ENCODE peak calls at places on chromosome 20, in seven cellular contexts. One of them, this sample, is unnamed.

GRCh38 chr20:6818033-6818808 is 50.7 kb downstream of the BMP2 start:
- DNase-seq in fibroblast of the aortic adventitia: peak
- DNase-seq in progenitor cell of endocrine pancreas: no peak
- DNase-seq in IMR-90: no peak
- DNase-seq in tibial nerve: no peak
- DNase-seq in A549: no peak
- DNase-seq in thoracic aorta: no peak
- DNase-seq in this sample: no peak

GRCh38 chr20:64064145-64064698 is 1.2 kb downstream of the TCEA2 start:
- DNase-seq in fibroblast of the aortic adventitia: peak
- DNase-seq in progenitor cell of endocrine pancreas: no peak
- DNase-seq in IMR-90: peak
- DNase-seq in tibial nerve: no peak
- DNase-seq in A549: peak
- DNase-seq in thoracic aorta: no peak
- DNase-seq in this sample: peak

GRCh38 chr20:58891076-58891685 is 38.7 kb downstream of the GNAS start:
- DNase-seq in fibroblast of the aortic adventitia: peak
- DNase-seq in progenitor cell of endocrine pancreas: peak
- DNase-seq in IMR-90: peak
- DNase-seq in tibial nerve: peak
- DNase-seq in A549: peak
- DNase-seq in thoracic aorta: no peak
- DNase-seq in this sample: peak

GRCh38 chr20:25750765-25751696 is 54.4 kb upstream of the ZNF337 start:
- DNase-seq in fibroblast of the aortic adventitia: peak
- DNase-seq in progenitor cell of endocrine pancreas: no peak
- DNase-seq in IMR-90: peak
- DNase-seq in tibial nerve: peak
- DNase-seq in A549: peak
- DNase-seq in thoracic aorta: no peak
- DNase-seq in this sample: peak

GRCh38 chr20:7980332-7981046 is 39.1 kb downstream of the TMX4 start:
- DNase-seq in fibroblast of the aortic adventitia: peak
- DNase-seq in progenitor cell of endocrine pancreas: no peak
- DNase-seq in IMR-90: peak
- DNase-seq in tibial nerve: no peak
- DNase-seq in A549: peak
- DNase-seq in thoracic aorta: no peak
- DNase-seq in this sample: peak

GRCh38 chr20:23049933-23050838 is 714 bp upstream of the THBD start:
- DNase-seq in fibroblast of the aortic adventitia: no peak
- DNase-seq in progenitor cell of endocrine pancreas: peak
- DNase-seq in IMR-90: no peak
- DNase-seq in tibial nerve: no peak
- DNase-seq in A549: peak
- DNase-seq in thoracic aorta: no peak
- DNase-seq in this sample: peak

GRCh38 chr20:40821438-40821837 is 132.4 kb upstream of the MAFB start:
- DNase-seq in fibroblast of the aortic adventitia: no peak
- DNase-seq in progenitor cell of endocrine pancreas: no peak
- DNase-seq in IMR-90: no peak
- DNase-seq in tibial nerve: no peak
- DNase-seq in A549: no peak
- DNase-seq in thoracic aorta: no peak
- DNase-seq in this sample: no peak

GRCh38 chr20:57685134-57685851 is 24.5 kb downstream of the PMEPA1 start:
- DNase-seq in fibroblast of the aortic adventitia: no peak
- DNase-seq in progenitor cell of endocrine pancreas: no peak
- DNase-seq in IMR-90: no peak
- DNase-seq in tibial nerve: no peak
- DNase-seq in A549: no peak
- DNase-seq in thoracic aorta: no peak
- DNase-seq in this sample: peak

DNA sequence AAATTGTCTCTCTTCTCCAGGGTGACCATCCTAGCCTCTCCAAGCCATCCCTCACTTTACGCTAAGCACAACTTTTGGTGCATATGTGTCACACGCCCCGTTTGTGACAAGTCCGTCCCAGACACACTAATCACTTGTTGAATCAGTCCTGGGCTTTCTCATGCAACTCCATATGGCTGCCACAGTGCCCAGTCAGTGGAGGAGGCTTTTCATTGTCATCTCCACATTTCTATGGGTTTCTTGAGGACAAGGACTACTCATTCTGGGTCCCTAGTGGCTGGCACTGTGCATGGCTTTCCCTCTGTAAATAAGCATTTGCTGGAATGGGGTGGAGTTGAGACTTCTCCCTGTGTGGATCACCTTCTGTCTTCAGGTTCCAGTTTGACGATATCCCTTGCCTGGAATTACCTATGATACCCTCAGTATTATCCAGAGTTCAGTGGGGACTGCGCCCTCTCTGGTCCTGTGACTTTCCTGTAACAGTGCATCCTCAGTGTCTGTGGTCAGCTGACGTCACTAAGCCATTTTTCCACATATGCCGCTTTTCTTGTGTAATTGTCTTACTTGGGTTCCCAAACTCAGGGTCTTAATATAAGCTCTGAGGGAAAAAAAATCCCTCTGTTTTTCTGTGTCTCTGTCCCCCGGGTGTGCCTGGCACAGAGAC is 59.8 kb upstream of the MYL9 start:
- DNase-seq in fibroblast of the aortic adventitia: no peak
- DNase-seq in progenitor cell of endocrine pancreas: no peak
- DNase-seq in IMR-90: no peak
- DNase-seq in tibial nerve: no peak
- DNase-seq in A549: no peak
- DNase-seq in thoracic aorta: no peak
- DNase-seq in this sample: no peak
- TF ChIP-seq CTCF in fibroblast of the aortic adventitia: peak
- TF ChIP-seq CTCF in progenitor cell of endocrine pancreas: no peak
- TF ChIP-seq CTCF in IMR-90: no peak
- TF ChIP-seq CTCF in tibial nerve: no peak
- TF ChIP-seq CTCF in A549: no peak
- TF ChIP-seq CTCF in thoracic aorta: peak
- TF ChIP-seq CTCF in this sample: no peak

GRCh38 chr20:32576560-32576959 is 8.6 kb downstream of the NOL4L start:
- DNase-seq in fibroblast of the aortic adventitia: no peak
- DNase-seq in progenitor cell of endocrine pancreas: no peak
- DNase-seq in IMR-90: no peak
- DNase-seq in tibial nerve: no peak
- DNase-seq in A549: no peak
- DNase-seq in thoracic aorta: no peak
- DNase-seq in this sample: no peak

GRCh38 chr20:32578840-32579239 is 6.3 kb downstream of the NOL4L start:
- DNase-seq in fibroblast of the aortic adventitia: no peak
- DNase-seq in progenitor cell of endocrine pancreas: no peak
- DNase-seq in IMR-90: no peak
- DNase-seq in tibial nerve: no peak
- DNase-seq in A549: no peak
- DNase-seq in thoracic aorta: no peak
- DNase-seq in this sample: no peak

GRCh38 chr20:32575805-32576204 is 9.3 kb downstream of the NOL4L start:
- DNase-seq in fibroblast of the aortic adventitia: no peak
- DNase-seq in progenitor cell of endocrine pancreas: no peak
- DNase-seq in IMR-90: no peak
- DNase-seq in tibial nerve: no peak
- DNase-seq in A549: no peak
- DNase-seq in thoracic aorta: no peak
- DNase-seq in this sample: no peak

GRCh38 chr20:32577657-32578056 is 7.5 kb downstream of the NOL4L start:
- DNase-seq in fibroblast of the aortic adventitia: peak
- DNase-seq in progenitor cell of endocrine pancreas: no peak
- DNase-seq in IMR-90: no peak
- DNase-seq in tibial nerve: no peak
- DNase-seq in A549: no peak
- DNase-seq in thoracic aorta: no peak
- DNase-seq in this sample: no peak

GRCh38 chr20:32577023-32577422 is 8.1 kb downstream of the NOL4L start:
- DNase-seq in fibroblast of the aortic adventitia: no peak
- DNase-seq in progenitor cell of endocrine pancreas: no peak
- DNase-seq in IMR-90: no peak
- DNase-seq in tibial nerve: no peak
- DNase-seq in A549: no peak
- DNase-seq in thoracic aorta: no peak
- DNase-seq in this sample: no peak
- TF ChIP-seq CTCF in fibroblast of the aortic adventitia: peak
- TF ChIP-seq CTCF in progenitor cell of endocrine pancreas: peak
- TF ChIP-seq CTCF in IMR-90: peak
- TF ChIP-seq CTCF in tibial nerve: no peak
- TF ChIP-seq CTCF in A549: no peak
- TF ChIP-seq CTCF in thoracic aorta: no peak
- TF ChIP-seq CTCF in this sample: peak

DNA sequence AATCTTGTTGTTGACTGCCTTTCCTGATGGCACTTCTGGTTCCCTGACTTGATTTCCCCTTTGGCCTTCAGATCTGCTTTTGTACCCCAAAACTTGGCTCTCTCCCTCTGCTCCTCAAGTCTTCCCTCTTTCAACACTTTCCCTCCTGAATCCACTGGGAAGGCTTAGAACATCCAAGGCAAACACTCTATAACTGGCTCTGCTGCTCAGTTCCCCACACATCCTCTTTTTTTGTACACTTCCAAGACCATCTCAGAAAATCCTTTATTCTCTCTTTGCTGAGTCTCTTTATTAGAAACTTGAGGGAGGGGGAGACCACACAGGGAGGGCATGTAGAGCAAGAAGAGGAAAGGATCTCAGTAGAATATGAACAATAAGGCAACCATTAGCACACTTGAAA is 354.1 kb downstream of the KIF16B start:
- DNase-seq in fibroblast of the aortic adventitia: no peak
- DNase-seq in progenitor cell of endocrine pancreas: no peak
- DNase-seq in IMR-90: no peak
- DNase-seq in tibial nerve: no peak
- DNase-seq in A549: no peak
- DNase-seq in thoracic aorta: no peak
- DNase-seq in this sample: no peak
- TF ChIP-seq CTCF in fibroblast of the aortic adventitia: no peak
- TF ChIP-seq CTCF in progenitor cell of endocrine pancreas: no peak
- TF ChIP-seq CTCF in IMR-90: no peak
- TF ChIP-seq CTCF in tibial nerve: no peak
- TF ChIP-seq CTCF in A549: no peak
- TF ChIP-seq CTCF in thoracic aorta: no peak
- TF ChIP-seq CTCF in this sample: no peak

GRCh38 chr20:21801193-21801592 is 95.7 kb downstream of the PAX1 start:
- DNase-seq in fibroblast of the aortic adventitia: no peak
- DNase-seq in progenitor cell of endocrine pancreas: no peak
- DNase-seq in IMR-90: no peak
- DNase-seq in tibial nerve: no peak
- DNase-seq in A549: no peak
- DNase-seq in thoracic aorta: no peak
- DNase-seq in this sample: no peak

GRCh38 chr20:21798384-21798783 is 92.9 kb downstream of the PAX1 start:
- DNase-seq in fibroblast of the aortic adventitia: no peak
- DNase-seq in progenitor cell of endocrine pancreas: no peak
- DNase-seq in IMR-90: no peak
- DNase-seq in tibial nerve: no peak
- DNase-seq in A549: no peak
- DNase-seq in thoracic aorta: no peak
- DNase-seq in this sample: no peak

GRCh38 chr20:21796059-21796458 is 90.6 kb downstream of the PAX1 start:
- DNase-seq in fibroblast of the aortic adventitia: no peak
- DNase-seq in progenitor cell of endocrine pancreas: no peak
- DNase-seq in IMR-90: no peak
- DNase-seq in tibial nerve: no peak
- DNase-seq in A549: peak
- DNase-seq in thoracic aorta: no peak
- DNase-seq in this sample: no peak
- TF ChIP-seq CTCF in fibroblast of the aortic adventitia: no peak
- TF ChIP-seq CTCF in progenitor cell of endocrine pancreas: peak
- TF ChIP-seq CTCF in IMR-90: no peak
- TF ChIP-seq CTCF in tibial nerve: no peak
- TF ChIP-seq CTCF in A549: no peak
- TF ChIP-seq CTCF in thoracic aorta: no peak
- TF ChIP-seq CTCF in this sample: no peak

GRCh38 chr20:43438578-43439316 is 18.9 kb upstream of the SRSF6 start:
- DNase-seq in fibroblast of the aortic adventitia: no peak
- DNase-seq in progenitor cell of endocrine pancreas: no peak
- DNase-seq in IMR-90: no peak
- DNase-seq in tibial nerve: no peak
- DNase-seq in A549: no peak
- DNase-seq in thoracic aorta: no peak
- DNase-seq in this sample: no peak

GRCh38 chr20:43446361-43446879 is 11.3 kb upstream of the SRSF6 start:
- DNase-seq in fibroblast of the aortic adventitia: no peak
- DNase-seq in progenitor cell of endocrine pancreas: no peak
- DNase-seq in IMR-90: no peak
- DNase-seq in tibial nerve: no peak
- DNase-seq in A549: no peak
- DNase-seq in thoracic aorta: no peak
- DNase-seq in this sample: no peak

GRCh38 chr20:43444107-43444506 is 13.6 kb upstream of the SRSF6 start:
- DNase-seq in fibroblast of the aortic adventitia: no peak
- DNase-seq in progenitor cell of endocrine pancreas: no peak
- DNase-seq in IMR-90: no peak
- DNase-seq in tibial nerve: no peak
- DNase-seq in A549: no peak
- DNase-seq in thoracic aorta: no peak
- DNase-seq in this sample: no peak

GRCh38 chr20:43440531-43440930 is 17.2 kb upstream of the SRSF6 start:
- DNase-seq in fibroblast of the aortic adventitia: no peak
- DNase-seq in progenitor cell of endocrine pancreas: no peak
- DNase-seq in IMR-90: no peak
- DNase-seq in tibial nerve: no peak
- DNase-seq in A549: no peak
- DNase-seq in thoracic aorta: no peak
- DNase-seq in this sample: no peak

DNA sequence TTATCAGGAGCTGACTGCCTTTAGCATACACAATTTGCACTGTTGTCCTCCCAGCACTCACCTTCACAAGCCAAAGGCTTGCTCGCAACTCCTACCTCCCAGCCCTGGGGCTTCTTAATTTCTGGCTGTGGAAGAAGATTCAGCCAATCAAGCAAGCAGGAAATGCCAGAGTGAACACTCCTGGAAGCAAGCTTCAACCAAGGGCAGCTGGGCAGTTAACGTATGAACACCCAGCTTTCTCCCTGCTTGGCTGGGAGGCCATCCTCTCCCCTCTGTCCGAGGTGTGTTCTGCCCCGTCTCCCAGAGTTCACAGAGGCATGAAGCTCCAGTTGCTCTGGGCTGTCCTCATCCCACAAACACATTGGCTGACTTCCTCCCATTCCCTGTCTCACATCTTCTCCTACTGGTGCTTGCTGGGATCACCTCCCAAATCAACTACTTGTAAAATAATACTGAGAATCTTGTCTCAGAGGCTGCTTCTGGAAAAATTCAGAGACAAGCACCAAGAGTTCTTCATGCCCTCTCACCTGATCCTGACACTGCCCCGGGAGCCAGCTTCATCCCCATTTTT is 15.3 kb upstream of the SRSF6 start:
- DNase-seq in fibroblast of the aortic adventitia: no peak
- DNase-seq in progenitor cell of endocrine pancreas: no peak
- DNase-seq in IMR-90: peak
- DNase-seq in tibial nerve: no peak
- DNase-seq in A549: peak
- DNase-seq in thoracic aorta: no peak
- DNase-seq in this sample: no peak
- TF ChIP-seq CTCF in fibroblast of the aortic adventitia: peak
- TF ChIP-seq CTCF in progenitor cell of endocrine pancreas: peak
- TF ChIP-seq CTCF in IMR-90: peak
- TF ChIP-seq CTCF in tibial nerve: no peak
- TF ChIP-seq CTCF in A549: no peak
- TF ChIP-seq CTCF in thoracic aorta: no peak
- TF ChIP-seq CTCF in this sample: no peak

GRCh38 chr20:36275441-36276189 is 30.5 kb upstream of the DLGAP4 start:
- DNase-seq in fibroblast of the aortic adventitia: no peak
- DNase-seq in progenitor cell of endocrine pancreas: no peak
- DNase-seq in IMR-90: no peak
- DNase-seq in tibial nerve: no peak
- DNase-seq in A549: no peak
- DNase-seq in thoracic aorta: no peak
- DNase-seq in this sample: no peak
- TF ChIP-seq CTCF in fibroblast of the aortic adventitia: no peak
- TF ChIP-seq CTCF in progenitor cell of endocrine pancreas: no peak
- TF ChIP-seq CTCF in IMR-90: no peak
- TF ChIP-seq CTCF in tibial nerve: no peak
- TF ChIP-seq CTCF in A549: no peak
- TF ChIP-seq CTCF in thoracic aorta: no peak
- TF ChIP-seq CTCF in this sample: no peak

This sample was measured in astrocyte of the spinal cord.